ENCODE peak calls at places on chromosomes 6 and 20, in six cellular contexts. K is neuronal stem cell, X is IMR-90, W is mesenchymal stem cell, U is H1, P is trophoblast cell. S is an unnamed sample.

GRCh38 chr20:598133-598881 is 11.8 kb downstream of the TCF15 start:
- DNase-seq in K (no peak), X (no peak), W (no peak), U (no peak), P (no peak), S (no peak)

GRCh38 chr20:17500271-17500670 is 30.9 kb downstream of the BFSP1 start:
- DNase-seq in K (no peak), X (no peak), W (no peak), U (no peak), P (no peak), S (no peak)

GRCh38 chr6:11404845-11405244 is 132.7 kb upstream of the TMEM170B start:
- DNase-seq in K (no peak), X (no peak), W (no peak), U (no peak), P (no peak), S (no peak)

GRCh38 chr6:12335717-12336116 is 45.6 kb downstream of the EDN1 start:
- DNase-seq in K (no peak), X (no peak), W (no peak), U (no peak), P (no peak), S (no peak)

GRCh38 chr6:14584450-14584849 is 466.9 kb downstream of the CD83 start:
- DNase-seq in K (no peak), X (peak), W (no peak), U (no peak), P (no peak), S (no peak)

GRCh38 chr6:4778086-4778485 is 1.9 kb downstream of the CDYL start:
- DNase-seq in K (no peak), X (no peak), W (no peak), U (no peak), P (no peak), S (no peak)

GRCh38 chr20:10661261-10661660 is 12.5 kb downstream of the JAG1 start:
- DNase-seq in K (no peak), X (no peak), W (no peak), U (no peak), P (no peak), S (peak)

GRCh38 chr6:53134601-53135235 is 13.9 kb downstream of the GCM1 start:
- DNase-seq in K (no peak), X (no peak), W (no peak), U (no peak), P (no peak), S (no peak)

GRCh38 chr20:63578224-63579016 is 4.4 kb upstream of the HELZ2 start:
- DNase-seq in K (no peak), X (no peak), W (no peak), U (no peak), P (no peak), S (no peak)

GRCh38 chr20:32966881-32967781 is 37.1 kb downstream of the SUN5 start:
- DNase-seq in K (no peak), X (no peak), W (no peak), U (peak), P (no peak), S (peak)

GRCh38 chr6:47098570-47098993 is 56.5 kb upstream of the ADGRF1 start:
- DNase-seq in K (no peak), X (peak), W (peak), U (no peak), P (no peak), S (no peak)

GRCh38 chr6:13924949-13925881 is at the start of gene RNF182:
- DNase-seq in K (peak), X (no peak), W (peak), U (no peak), P (no peak), S (no peak)

GRCh38 chr20:50663095-50663821 is 28.1 kb downstream of the RIPOR3 start:
- DNase-seq in K (no peak), X (no peak), W (no peak), U (no peak), P (peak), S (peak)

GRCh38 chr20:6956574-6956973 is 189.1 kb downstream of the BMP2 start:
- DNase-seq in K (no peak), X (no peak), W (no peak), U (no peak), P (no peak), S (no peak)

GRCh38 chr6:157089851-157090250 is 233.5 kb downstream of the TMEM242 start:
- DNase-seq in K (no peak), X (no peak), W (no peak), U (no peak), P (no peak), S (peak)

DNA sequence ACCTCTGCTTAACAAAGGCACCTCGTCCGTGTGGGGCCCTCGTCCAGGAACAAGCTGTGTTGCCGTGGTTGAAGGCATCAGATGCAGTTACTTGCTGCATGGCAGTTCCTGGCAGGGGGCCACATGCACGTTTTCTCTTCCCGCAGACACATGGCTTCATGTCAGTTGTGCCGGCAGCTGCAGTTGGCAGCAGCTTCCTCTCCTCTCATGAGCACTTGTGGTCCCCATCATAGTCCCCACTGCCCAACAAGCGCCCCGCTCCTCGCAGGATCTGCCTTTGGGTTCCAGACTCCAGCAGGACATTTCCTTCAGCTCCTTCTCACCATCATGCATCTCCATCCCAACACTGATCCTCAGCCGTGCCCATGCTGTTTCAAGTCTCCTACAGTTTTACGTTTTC is 7.1 kb upstream of the AFDN start:
- DNase-seq in K (no peak), X (no peak), W (no peak), U (no peak), P (no peak), S (no peak)
- H3K23ac ChIP-seq in K (peak), X (no peak), W (no peak), U (no peak), P (no peak), S (no peak)

GRCh38 chr20:15643713-15644112 is 929.5 kb downstream of the KIF16B start:
- DNase-seq in K (no peak), X (peak), W (no peak), U (no peak), P (no peak), S (no peak)
- H4K91ac ChIP-seq in K (no peak), X (peak), W (no peak), U (no peak), P (no peak), S (no peak)

DNA sequence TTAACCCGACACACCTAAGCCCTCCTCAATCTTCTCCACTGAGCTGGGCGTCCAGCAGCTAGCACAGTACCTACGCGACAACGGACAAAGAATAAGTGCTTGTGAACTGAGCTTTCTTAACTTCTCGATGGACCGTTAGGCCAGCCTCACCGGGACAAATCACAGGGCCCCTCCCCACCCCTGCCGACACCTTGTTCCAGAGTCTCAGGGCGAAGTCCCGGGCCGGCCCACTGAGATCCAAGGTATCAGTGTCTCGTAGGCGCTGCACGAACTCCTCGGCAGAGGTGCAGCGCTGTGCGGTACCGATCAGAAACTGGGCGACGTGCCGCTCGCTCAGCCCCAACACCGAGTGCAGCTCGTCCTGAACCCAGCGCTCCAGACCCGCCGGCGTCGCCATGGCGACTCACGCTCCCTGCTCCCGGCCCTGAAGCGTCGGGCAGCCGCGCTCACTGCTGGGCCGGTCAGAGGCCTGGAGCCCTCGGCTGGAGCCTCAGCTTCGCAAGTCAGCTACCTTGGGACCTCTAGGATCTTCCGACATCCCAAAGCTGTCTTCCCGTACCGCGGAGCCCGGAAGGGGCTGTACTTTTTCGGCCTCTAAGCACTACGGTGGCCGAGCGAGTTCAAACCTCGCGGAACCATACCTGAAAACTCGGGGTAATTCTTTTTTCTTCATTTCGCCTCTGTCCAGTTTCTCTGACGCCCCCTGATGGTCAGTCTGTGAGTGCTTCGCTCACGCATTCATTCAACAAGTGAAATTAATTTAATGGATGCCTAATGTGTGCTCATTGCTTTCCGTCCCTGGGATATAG is at the start of gene DHX16:
- DNase-seq in K (peak), X (peak), W (peak), U (peak), P (peak), S (peak)
- H3K23ac ChIP-seq in K (peak), X (peak), W (no peak), U (no peak), P (no peak), S (no peak)

GRCh38 chr6:139846538-139847321 is 472.3 kb upstream of the CITED2 start:
- DNase-seq in K (no peak), X (no peak), W (no peak), U (no peak), P (no peak), S (peak)

GRCh38 chr6:139844907-139845306 is 470.5 kb upstream of the CITED2 start:
- DNase-seq in K (no peak), X (no peak), W (no peak), U (no peak), P (no peak), S (no peak)

GRCh38 chr6:139847322-139847797 is 472.9 kb upstream of the CITED2 start:
- DNase-seq in K (no peak), X (no peak), W (no peak), U (no peak), P (no peak), S (no peak)

GRCh38 chr6:139839506-139840156 is 465.2 kb upstream of the CITED2 start:
- DNase-seq in K (no peak), X (no peak), W (no peak), U (no peak), P (peak), S (no peak)

GRCh38 chr6:139841794-139842215 is 467.4 kb upstream of the CITED2 start:
- DNase-seq in K (no peak), X (no peak), W (no peak), U (no peak), P (no peak), S (no peak)
- H4K91ac ChIP-seq in K (no peak), X (no peak), W (no peak), U (no peak), P (no peak), S (no peak)

GRCh38 chr20:49320460-49320859 is 42.6 kb upstream of the ZNFX1 start:
- DNase-seq in K (no peak), X (peak), W (peak), U (peak), P (no peak), S (peak)

GRCh38 chr20:49316704-49317103 is 38.8 kb upstream of the ZNFX1 start:
- DNase-seq in K (no peak), X (no peak), W (no peak), U (no peak), P (no peak), S (no peak)

GRCh38 chr20:49319204-49319809 is 41.5 kb upstream of the ZNFX1 start:
- DNase-seq in K (no peak), X (no peak), W (no peak), U (peak), P (no peak), S (no peak)

GRCh38 chr20:49318430-49319203 is 40.8 kb upstream of the ZNFX1 start:
- DNase-seq in K (no peak), X (no peak), W (no peak), U (peak), P (no peak), S (peak)

DNA sequence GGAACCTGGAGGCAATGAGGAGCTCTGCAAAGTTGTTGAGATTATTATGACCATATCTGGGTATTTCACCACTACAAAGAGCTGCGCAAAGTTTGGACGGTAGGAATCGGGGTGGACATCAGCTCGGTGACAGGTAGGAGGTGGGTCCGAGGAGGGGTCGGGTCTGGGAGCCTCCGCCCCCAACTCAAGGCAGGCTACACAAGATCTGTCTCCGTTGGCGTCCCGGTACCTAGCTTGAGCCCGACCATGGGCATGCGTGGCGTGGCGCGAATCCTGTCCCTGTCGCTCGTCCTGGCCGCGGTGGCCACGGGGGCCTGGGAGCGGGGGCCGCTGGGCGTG is 40.2 kb upstream of the ZNFX1 start:
- DNase-seq in K (no peak), X (no peak), W (no peak), U (no peak), P (no peak), S (no peak)
- H3K23ac ChIP-seq in K (peak), X (no peak), W (no peak), U (no peak), P (no peak), S (no peak)

GRCh38 chr6:118383924-118384323 is 164.2 kb upstream of the PLN start:
- DNase-seq in K (no peak), X (no peak), W (no peak), U (no peak), P (no peak), S (no peak)
- H4K91ac ChIP-seq in K (no peak), X (peak), W (no peak), U (no peak), P (no peak), S (no peak)

GRCh38 chr20:62359491-62360121 is 7.5 kb downstream of the LAMA5 start:
- DNase-seq in K (no peak), X (no peak), W (peak), U (no peak), P (no peak), S (peak)

GRCh38 chr20:62356948-62357667 is 10.0 kb downstream of the LAMA5 start:
- DNase-seq in K (no peak), X (peak), W (peak), U (no peak), P (no peak), S (no peak)

GRCh38 chr20:62357681-62358080 is 9.4 kb downstream of the LAMA5 start:
- DNase-seq in K (no peak), X (no peak), W (no peak), U (no peak), P (no peak), S (no peak)

GRCh38 chr20:62358171-62358719 is 8.9 kb downstream of the LAMA5 start:
- DNase-seq in K (no peak), X (no peak), W (no peak), U (no peak), P (no peak), S (no peak)

GRCh38 chr20:62358728-62359490 is 8.2 kb downstream of the LAMA5 start:
- DNase-seq in K (no peak), X (no peak), W (no peak), U (peak), P (peak), S (peak)
- H3K23ac ChIP-seq in K (peak), X (no peak), W (no peak), U (no peak), P (no peak), S (no peak)

GRCh38 chr6:130324657-130325056 is 41.2 kb upstream of the TMEM200A start:
- DNase-seq in K (no peak), X (peak), W (no peak), U (no peak), P (peak), S (no peak)
- H4K91ac ChIP-seq in K (no peak), X (no peak), W (no peak), U (no peak), P (no peak), S (no peak)

S was measured in H9.